ENCODE peak calls at places on chromosomes 1 and 21, in five cellular contexts. One of them, this sample, is unnamed.

GRCh38 chr1:112247971-112248370 is 148.0 kb upstream of the CTTNBP2NL start:
- DNase-seq in effector memory CD8-positive, alpha-beta T cell: no peak
- DNase-seq in LHCN-M2: no peak
- DNase-seq in suprapubic skin: no peak
- DNase-seq in NCI-H1930: no peak
- DNase-seq in this sample: no peak

GRCh38 chr21:25862596-25862995 is 127.8 kb downstream of the GABPA start:
- DNase-seq in suprapubic skin: no peak
- DNase-seq in LHCN-M2: peak; percentile 47
- DNase-seq in NCI-H1930: no peak
- DNase-seq in effector memory CD8-positive, alpha-beta T cell: no peak
- DNase-seq in this sample: no peak

GRCh38 chr1:234772345-234773147 is 162.6 kb upstream of the IRF2BP2 start:
- DNase-seq in NCI-H1930: no peak
- DNase-seq in effector memory CD8-positive, alpha-beta T cell: peak; percentile 75
- DNase-seq in suprapubic skin: peak; percentile 79
- DNase-seq in LHCN-M2: peak; percentile 99
- DNase-seq in this sample: no peak

GRCh38 chr1:247536340-247536739 is at the start of gene OR2C3:
- DNase-seq in LHCN-M2: no peak
- DNase-seq in suprapubic skin: no peak
- DNase-seq in effector memory CD8-positive, alpha-beta T cell: no peak
- DNase-seq in NCI-H1930: no peak
- DNase-seq in this sample: no peak

GRCh38 chr1:23083714-23084480 is 64.6 kb downstream of the KDM1A start:
- DNase-seq in LHCN-M2: no peak
- DNase-seq in effector memory CD8-positive, alpha-beta T cell: no peak
- DNase-seq in suprapubic skin: no peak
- DNase-seq in NCI-H1930: no peak
- DNase-seq in this sample: no peak

GRCh38 chr1:26263212-26263611 is 16.7 kb upstream of the SH3BGRL3 start:
- DNase-seq in suprapubic skin: no peak
- DNase-seq in effector memory CD8-positive, alpha-beta T cell: no peak
- DNase-seq in LHCN-M2: no peak
- DNase-seq in NCI-H1930: no peak
- DNase-seq in this sample: no peak

GRCh38 chr21:25171438-25171837 is 435.8 kb downstream of the MRPL39 start:
- DNase-seq in NCI-H1930: no peak
- DNase-seq in LHCN-M2: no peak
- DNase-seq in effector memory CD8-positive, alpha-beta T cell: no peak
- DNase-seq in suprapubic skin: no peak
- DNase-seq in this sample: no peak

GRCh38 chr1:118928739-118929554 is 59.2 kb downstream of the TBX15 start:
- DNase-seq in LHCN-M2: peak; percentile 49
- DNase-seq in NCI-H1930: no peak
- DNase-seq in suprapubic skin: no peak
- DNase-seq in effector memory CD8-positive, alpha-beta T cell: no peak
- DNase-seq in this sample: no peak

GRCh38 chr1:164880644-164881043 is 321.7 kb downstream of the PBX1 start:
- DNase-seq in NCI-H1930: no peak
- DNase-seq in effector memory CD8-positive, alpha-beta T cell: no peak
- DNase-seq in suprapubic skin: no peak
- DNase-seq in LHCN-M2: no peak
- DNase-seq in this sample: no peak

GRCh38 chr1:113340038-113340437 is 50.3 kb upstream of the MAGI3 start:
- DNase-seq in NCI-H1930: no peak
- DNase-seq in effector memory CD8-positive, alpha-beta T cell: no peak
- DNase-seq in LHCN-M2: no peak
- DNase-seq in suprapubic skin: no peak
- DNase-seq in this sample: no peak

GRCh38 chr1:62384276-62385005 is 52.4 kb upstream of the USP1 start:
- DNase-seq in LHCN-M2: peak; percentile 92
- DNase-seq in NCI-H1930: peak; percentile 35
- DNase-seq in effector memory CD8-positive, alpha-beta T cell: no peak
- DNase-seq in suprapubic skin: no peak
- DNase-seq in this sample: peak; percentile 40

GRCh38 chr1:201676061-201676644 is 137.2 kb downstream of the NAV1 start:
- DNase-seq in suprapubic skin: no peak
- DNase-seq in LHCN-M2: peak; percentile 56
- DNase-seq in effector memory CD8-positive, alpha-beta T cell: no peak
- DNase-seq in NCI-H1930: no peak
- DNase-seq in this sample: no peak